ENCODE peak calls at places on chromosomes 2 and 18, in four cellular contexts. H, A, G and C are unnamed samples.

GRCh38 chr2:111952871-111953497 is 54.6 kb downstream of the MERTK start:
- DNase-seq in H (no peak), A (no peak), G (no peak), C (no peak)

GRCh38 chr2:42969231-42970150 is 177.1 kb upstream of the HAAO start:
- DNase-seq in A (no peak), G (no peak), H (no peak), C (no peak)

GRCh38 chr2:219446101-219446504 is 11.5 kb downstream of the SPEG start:
- DNase-seq in H (no peak), G (no peak), A (peak; percentile 71), C (no peak)

GRCh38 chr2:197560146-197560665 is 44.3 kb downstream of the MOB4 start:
- DNase-seq in H (no peak), G (no peak), A (no peak), C (no peak)

GRCh38 chr2:216348909-216349308 is 23.4 kb downstream of the MARCHF4 start:
- DNase-seq in G (no peak), A (no peak), H (no peak), C (no peak)

GRCh38 chr2:238926761-238927611 is 79.1 kb downstream of the TWIST2 start:
- DNase-seq in G (no peak), H (no peak), A (no peak), C (no peak)

GRCh38 chr18:36108601-36109000 is 20.5 kb downstream of the SLC39A6 start:
- DNase-seq in H (no peak), G (no peak), A (no peak), C (no peak)

GRCh38 chr18:79151191-79151590 is 82.0 kb downstream of the ATP9B start:
- DNase-seq in H (no peak), A (no peak), G (no peak), C (no peak)

GRCh38 chr2:189393440-189394111 is 47.7 kb upstream of the WDR75 start:
- DNase-seq in A (no peak), G (no peak), H (no peak), C (no peak)

GRCh38 chr2:240986787-240987411 is 11.5 kb upstream of the SNED1 start:
- DNase-seq in A (no peak), H (no peak), G (peak; percentile 28), C (peak; percentile 5)

GRCh38 chr2:157476915-157477709 is 33.2 kb upstream of the CYTIP start:
- DNase-seq in H (no peak), A (no peak), G (peak; percentile 87), C (no peak)

GRCh38 chr18:27794527-27794926 is 382.4 kb downstream of the CDH2 start:
- DNase-seq in H (no peak), A (no peak), G (no peak), C (no peak)

GRCh38 chr2:238331916-238332315 is 11.6 kb downstream of the TRAF3IP1 start:
- DNase-seq in H (no peak), G (no peak), A (no peak), C (no peak)

GRCh38 chr2:101699191-101699938 is 1.9 kb downstream of the MAP4K4 start:
- DNase-seq in G (no peak), A (peak; percentile 21), H (no peak), C (no peak)

GRCh38 chr2:235605999-235606715 is 112.3 kb downstream of the AGAP1 start:
- DNase-seq in G (no peak), A (no peak), H (no peak), C (no peak)

GRCh38 chr2:11945139-11946126 is 199.0 kb downstream of the LPIN1 start:
- DNase-seq in H (no peak), G (no peak), A (no peak), C (no peak)

GRCh38 chr2:85420743-85421705 is 2.5 kb downstream of the SH2D6 start:
- DNase-seq in H (peak; percentile 81), G (peak; percentile 88), A (peak; percentile 94), C (peak; percentile 84)

GRCh38 chr18:31679133-31679731 is 5.1 kb downstream of the B4GALT6 start:
- DNase-seq in A (no peak), G (no peak), H (no peak), C (no peak)

GRCh38 chr2:1750935-1751767 is 6.8 kb upstream of the PXDN start:
- DNase-seq in G (no peak), A (peak; percentile 92), H (no peak), C (no peak)

GRCh38 chr2:127145255-127145899 is 38.4 kb upstream of the BIN1 start:
- DNase-seq in G (no peak), H (no peak), A (no peak), C (no peak)

GRCh38 chr2:70766357-70767093 is 1.5 kb downstream of the ADD2 start:
- DNase-seq in G (no peak), A (no peak), H (no peak), C (no peak)

GRCh38 chr18:3798032-3798431 is 348.1 kb downstream of the TGIF1 start:
- DNase-seq in A (peak; percentile 35), H (no peak), G (no peak), C (no peak)

GRCh38 chr18:21672868-21673267 is 31.7 kb downstream of the ABHD3 start:
- DNase-seq in G (no peak), A (peak; percentile 69), H (no peak), C (no peak)